ENCODE peak calls at places on chromosomes 2 and 18, in five cellular contexts. One of them, this sample, is unnamed.

GRCh38 chr2:72887032-72887835 is at the start of gene SPR:
- DNase-seq in iris pigment epithelial cell: peak
- DNase-seq in HTR-8/SVneo: peak
- DNase-seq in body of pancreas: peak
- DNase-seq in NCI-H2081: peak
- DNase-seq in this sample: peak

GRCh38 chr18:9661564-9661963 is 46.5 kb upstream of the RAB31 start:
- DNase-seq in body of pancreas: no peak
- DNase-seq in NCI-H2081: no peak
- DNase-seq in HTR-8/SVneo: peak
- DNase-seq in iris pigment epithelial cell: peak
- DNase-seq in this sample: peak

GRCh38 chr2:36698978-36699377 is 2.5 kb downstream of the VIT start:
- DNase-seq in HTR-8/SVneo: no peak
- DNase-seq in NCI-H2081: no peak
- DNase-seq in body of pancreas: no peak
- DNase-seq in iris pigment epithelial cell: peak
- DNase-seq in this sample: peak

GRCh38 chr2:84292545-84292944 is 166.5 kb downstream of the SUCLG1 start:
- DNase-seq in HTR-8/SVneo: no peak
- DNase-seq in body of pancreas: no peak
- DNase-seq in NCI-H2081: no peak
- DNase-seq in iris pigment epithelial cell: no peak
- DNase-seq in this sample: no peak

GRCh38 chr2:231183851-231184250 is 14.6 kb upstream of the ARMC9 start:
- DNase-seq in iris pigment epithelial cell: no peak
- DNase-seq in HTR-8/SVneo: no peak
- DNase-seq in body of pancreas: no peak
- DNase-seq in NCI-H2081: no peak
- DNase-seq in this sample: no peak

GRCh38 chr2:167686691-167687090 is 560.7 kb downstream of the STK39 start:
- DNase-seq in iris pigment epithelial cell: no peak
- DNase-seq in NCI-H2081: no peak
- DNase-seq in HTR-8/SVneo: no peak
- DNase-seq in body of pancreas: no peak
- DNase-seq in this sample: no peak

GRCh38 chr2:163338270-163338669 is 397.5 kb downstream of the FIGN start:
- DNase-seq in body of pancreas: no peak
- DNase-seq in HTR-8/SVneo: no peak
- DNase-seq in NCI-H2081: no peak
- DNase-seq in iris pigment epithelial cell: no peak
- DNase-seq in this sample: no peak

GRCh38 chr2:15860760-15861159 is 79.6 kb upstream of the MYCN start:
- DNase-seq in NCI-H2081: no peak
- DNase-seq in body of pancreas: no peak
- DNase-seq in iris pigment epithelial cell: no peak
- DNase-seq in HTR-8/SVneo: no peak
- DNase-seq in this sample: no peak

GRCh38 chr2:225556461-225556860 is 157.0 kb downstream of the NYAP2 start:
- DNase-seq in body of pancreas: peak
- DNase-seq in HTR-8/SVneo: no peak
- DNase-seq in NCI-H2081: no peak
- DNase-seq in iris pigment epithelial cell: no peak
- DNase-seq in this sample: no peak

GRCh38 chr2:20543579-20543887 is 96.7 kb downstream of the RHOB start:
- DNase-seq in HTR-8/SVneo: no peak
- DNase-seq in NCI-H2081: no peak
- DNase-seq in iris pigment epithelial cell: peak
- DNase-seq in body of pancreas: no peak
- DNase-seq in this sample: peak

GRCh38 chr2:229713371-229714079 is 830 bp downstream of the DNER start:
- DNase-seq in body of pancreas: peak
- DNase-seq in NCI-H2081: peak
- DNase-seq in HTR-8/SVneo: no peak
- DNase-seq in iris pigment epithelial cell: peak
- DNase-seq in this sample: no peak

GRCh38 chr2:168999668-169000213 is 31.4 kb downstream of the ABCB11 start:
- DNase-seq in HTR-8/SVneo: no peak
- DNase-seq in NCI-H2081: no peak
- DNase-seq in body of pancreas: no peak
- DNase-seq in iris pigment epithelial cell: peak
- DNase-seq in this sample: no peak

GRCh38 chr2:3219536-3219935 is 158.1 kb downstream of the EIPR1 start:
- DNase-seq in iris pigment epithelial cell: no peak
- DNase-seq in NCI-H2081: no peak
- DNase-seq in body of pancreas: no peak
- DNase-seq in HTR-8/SVneo: no peak
- DNase-seq in this sample: no peak

GRCh38 chr2:137968477-137969417 is 4.5 kb downstream of the HNMT start:
- DNase-seq in NCI-H2081: no peak
- DNase-seq in body of pancreas: no peak
- DNase-seq in iris pigment epithelial cell: no peak
- DNase-seq in HTR-8/SVneo: no peak
- DNase-seq in this sample: no peak

GRCh38 chr2:68236876-68237275 is 15.5 kb downstream of the PPP3R1 start:
- DNase-seq in iris pigment epithelial cell: no peak
- DNase-seq in body of pancreas: no peak
- DNase-seq in HTR-8/SVneo: no peak
- DNase-seq in NCI-H2081: no peak
- DNase-seq in this sample: no peak

GRCh38 chr2:217038001-217038400 is 178.1 kb upstream of the TNP1 start:
- DNase-seq in iris pigment epithelial cell: no peak
- DNase-seq in body of pancreas: no peak
- DNase-seq in NCI-H2081: no peak
- DNase-seq in HTR-8/SVneo: no peak
- DNase-seq in this sample: no peak

GRCh38 chr2:134432438-134432883 is 178.6 kb downstream of the MGAT5 start:
- DNase-seq in body of pancreas: peak
- DNase-seq in NCI-H2081: no peak
- DNase-seq in HTR-8/SVneo: no peak
- DNase-seq in iris pigment epithelial cell: no peak
- DNase-seq in this sample: no peak

GRCh38 chr2:24762518-24762917 is 30.7 kb downstream of the PTRHD1 start:
- DNase-seq in body of pancreas: no peak
- DNase-seq in HTR-8/SVneo: no peak
- DNase-seq in iris pigment epithelial cell: peak
- DNase-seq in NCI-H2081: no peak
- DNase-seq in this sample: peak